ENCODE peak calls at places on chromosomes 4 and X, in nine cellular contexts. One of them, this sample, is unnamed.
A peak's percentile ranks its signal among the peaks of the same experiment; 100 is the strongest.

GRCh38 chr4:45662996-45663395 is 460.9 kb downstream of the GABRG1 start:
- DNase-seq in iPS-NIHi11: peak; percentile 32
- DNase-seq in brain microvascular endothelial cell: peak; percentile 17
- DNase-seq in nephron progenitor cell: no peak
- DNase-seq in mesothelial cell of epicardium: peak; percentile 73
- DNase-seq in dermis microvascular lymphatic vessel endothelial cell: peak; percentile 11
- DNase-seq in non-pigmented ciliary epithelial cell: peak; percentile 49
- DNase-seq in T-helper 1 cell: no peak
- DNase-seq in stimulated activated CD4-positive, alpha-beta T cell treated with anti-CD3 and anti-CD28 coated beads, Interleukin-15, amount 100 ng/mL, for 1 hour: no peak
- DNase-seq in this sample: no peak

GRCh38 chrX:119145241-119145653 is 17.6 kb upstream of the KIAA1210 start:
- DNase-seq in iPS-NIHi11: peak; percentile 12
- DNase-seq in brain microvascular endothelial cell: no peak
- DNase-seq in nephron progenitor cell: peak; percentile 11
- DNase-seq in mesothelial cell of epicardium: no peak
- DNase-seq in dermis microvascular lymphatic vessel endothelial cell: peak; percentile 1
- DNase-seq in non-pigmented ciliary epithelial cell: no peak
- DNase-seq in T-helper 1 cell: no peak
- DNase-seq in stimulated activated CD4-positive, alpha-beta T cell treated with anti-CD3 and anti-CD28 coated beads, Interleukin-15, amount 100 ng/mL, for 1 hour: no peak
- DNase-seq in this sample: peak; percentile 29

GRCh38 chr4:25029479-25030282 is 1.1 kb downstream of the LGI2 start:
- DNase-seq in iPS-NIHi11: no peak
- DNase-seq in brain microvascular endothelial cell: no peak
- DNase-seq in nephron progenitor cell: no peak
- DNase-seq in mesothelial cell of epicardium: no peak
- DNase-seq in dermis microvascular lymphatic vessel endothelial cell: no peak
- DNase-seq in non-pigmented ciliary epithelial cell: no peak
- DNase-seq in T-helper 1 cell: no peak
- DNase-seq in stimulated activated CD4-positive, alpha-beta T cell treated with anti-CD3 and anti-CD28 coated beads, Interleukin-15, amount 100 ng/mL, for 1 hour: no peak
- DNase-seq in this sample: peak; percentile 45

GRCh38 chr4:151339472-151339871 is 14.1 kb upstream of the SH3D19 start:
- DNase-seq in iPS-NIHi11: no peak
- DNase-seq in brain microvascular endothelial cell: no peak
- DNase-seq in nephron progenitor cell: no peak
- DNase-seq in mesothelial cell of epicardium: no peak
- DNase-seq in dermis microvascular lymphatic vessel endothelial cell: no peak
- DNase-seq in non-pigmented ciliary epithelial cell: no peak
- DNase-seq in T-helper 1 cell: no peak
- DNase-seq in stimulated activated CD4-positive, alpha-beta T cell treated with anti-CD3 and anti-CD28 coated beads, Interleukin-15, amount 100 ng/mL, for 1 hour: no peak
- DNase-seq in this sample: no peak

GRCh38 chr4:81921757-81922159 is 450.1 kb upstream of the RASGEF1B start:
- DNase-seq in iPS-NIHi11: no peak
- DNase-seq in brain microvascular endothelial cell: no peak
- DNase-seq in nephron progenitor cell: no peak
- DNase-seq in mesothelial cell of epicardium: no peak
- DNase-seq in dermis microvascular lymphatic vessel endothelial cell: no peak
- DNase-seq in non-pigmented ciliary epithelial cell: no peak
- DNase-seq in T-helper 1 cell: no peak
- DNase-seq in stimulated activated CD4-positive, alpha-beta T cell treated with anti-CD3 and anti-CD28 coated beads, Interleukin-15, amount 100 ng/mL, for 1 hour: no peak
- DNase-seq in this sample: no peak

GRCh38 chrX:152647978-152648377 is 10.3 kb downstream of the GABRQ start:
- DNase-seq in iPS-NIHi11: no peak
- DNase-seq in brain microvascular endothelial cell: no peak
- DNase-seq in nephron progenitor cell: no peak
- DNase-seq in mesothelial cell of epicardium: no peak
- DNase-seq in dermis microvascular lymphatic vessel endothelial cell: no peak
- DNase-seq in non-pigmented ciliary epithelial cell: no peak
- DNase-seq in T-helper 1 cell: no peak
- DNase-seq in stimulated activated CD4-positive, alpha-beta T cell treated with anti-CD3 and anti-CD28 coated beads, Interleukin-15, amount 100 ng/mL, for 1 hour: no peak
- DNase-seq in this sample: no peak

GRCh38 chrX:40410859-40411258 is 169.9 kb upstream of the ATP6AP2 start:
- DNase-seq in iPS-NIHi11: no peak
- DNase-seq in brain microvascular endothelial cell: no peak
- DNase-seq in nephron progenitor cell: no peak
- DNase-seq in mesothelial cell of epicardium: no peak
- DNase-seq in dermis microvascular lymphatic vessel endothelial cell: no peak
- DNase-seq in non-pigmented ciliary epithelial cell: no peak
- DNase-seq in T-helper 1 cell: no peak
- DNase-seq in stimulated activated CD4-positive, alpha-beta T cell treated with anti-CD3 and anti-CD28 coated beads, Interleukin-15, amount 100 ng/mL, for 1 hour: no peak
- DNase-seq in this sample: no peak

GRCh38 chrX:14029039-14029424 is 660 bp downstream of the GEMIN8 start:
- DNase-seq in iPS-NIHi11: no peak
- DNase-seq in brain microvascular endothelial cell: no peak
- DNase-seq in nephron progenitor cell: no peak
- DNase-seq in mesothelial cell of epicardium: no peak
- DNase-seq in dermis microvascular lymphatic vessel endothelial cell: no peak
- DNase-seq in non-pigmented ciliary epithelial cell: no peak
- DNase-seq in T-helper 1 cell: no peak
- DNase-seq in stimulated activated CD4-positive, alpha-beta T cell treated with anti-CD3 and anti-CD28 coated beads, Interleukin-15, amount 100 ng/mL, for 1 hour: no peak
- DNase-seq in this sample: no peak

GRCh38 chrX:99914676-99915075 is 495.4 kb downstream of the PCDH19 start:
- DNase-seq in iPS-NIHi11: no peak
- DNase-seq in brain microvascular endothelial cell: no peak
- DNase-seq in nephron progenitor cell: no peak
- DNase-seq in mesothelial cell of epicardium: no peak
- DNase-seq in dermis microvascular lymphatic vessel endothelial cell: no peak
- DNase-seq in non-pigmented ciliary epithelial cell: no peak
- DNase-seq in T-helper 1 cell: no peak
- DNase-seq in stimulated activated CD4-positive, alpha-beta T cell treated with anti-CD3 and anti-CD28 coated beads, Interleukin-15, amount 100 ng/mL, for 1 hour: no peak
- DNase-seq in this sample: no peak

GRCh38 chr4:140071806-140072205 is 82.2 kb downstream of the MAML3 start:
- DNase-seq in iPS-NIHi11: no peak
- DNase-seq in brain microvascular endothelial cell: peak; percentile 99
- DNase-seq in nephron progenitor cell: no peak
- DNase-seq in mesothelial cell of epicardium: no peak
- DNase-seq in dermis microvascular lymphatic vessel endothelial cell: no peak
- DNase-seq in non-pigmented ciliary epithelial cell: peak; percentile 99
- DNase-seq in T-helper 1 cell: peak; percentile 40
- DNase-seq in stimulated activated CD4-positive, alpha-beta T cell treated with anti-CD3 and anti-CD28 coated beads, Interleukin-15, amount 100 ng/mL, for 1 hour: no peak
- DNase-seq in this sample: no peak

GRCh38 chr4:185504098-185505047 is 30.9 kb downstream of the PDLIM3 start:
- DNase-seq in iPS-NIHi11: no peak
- DNase-seq in brain microvascular endothelial cell: peak; percentile 75
- DNase-seq in nephron progenitor cell: peak; percentile 29
- DNase-seq in mesothelial cell of epicardium: no peak
- DNase-seq in dermis microvascular lymphatic vessel endothelial cell: peak; percentile 68
- DNase-seq in non-pigmented ciliary epithelial cell: no peak
- DNase-seq in T-helper 1 cell: no peak
- DNase-seq in stimulated activated CD4-positive, alpha-beta T cell treated with anti-CD3 and anti-CD28 coated beads, Interleukin-15, amount 100 ng/mL, for 1 hour: no peak
- DNase-seq in this sample: no peak

GRCh38 chr4:138775890-138776289 is 239.7 kb upstream of the NOCT start:
- DNase-seq in iPS-NIHi11: no peak
- DNase-seq in brain microvascular endothelial cell: no peak
- DNase-seq in nephron progenitor cell: no peak
- DNase-seq in mesothelial cell of epicardium: no peak
- DNase-seq in dermis microvascular lymphatic vessel endothelial cell: no peak
- DNase-seq in non-pigmented ciliary epithelial cell: no peak
- DNase-seq in T-helper 1 cell: no peak
- DNase-seq in stimulated activated CD4-positive, alpha-beta T cell treated with anti-CD3 and anti-CD28 coated beads, Interleukin-15, amount 100 ng/mL, for 1 hour: no peak
- DNase-seq in this sample: no peak

GRCh38 chrX:17527135-17527701 is 152.2 kb downstream of the NHS start:
- DNase-seq in iPS-NIHi11: no peak
- DNase-seq in brain microvascular endothelial cell: no peak
- DNase-seq in nephron progenitor cell: no peak
- DNase-seq in mesothelial cell of epicardium: no peak
- DNase-seq in dermis microvascular lymphatic vessel endothelial cell: no peak
- DNase-seq in non-pigmented ciliary epithelial cell: no peak
- DNase-seq in T-helper 1 cell: no peak
- DNase-seq in stimulated activated CD4-positive, alpha-beta T cell treated with anti-CD3 and anti-CD28 coated beads, Interleukin-15, amount 100 ng/mL, for 1 hour: no peak
- DNase-seq in this sample: no peak

GRCh38 chrX:8191022-8191421 is 20.0 kb upstream of the VCX2 start:
- DNase-seq in iPS-NIHi11: no peak
- DNase-seq in brain microvascular endothelial cell: no peak
- DNase-seq in nephron progenitor cell: no peak
- DNase-seq in mesothelial cell of epicardium: no peak
- DNase-seq in dermis microvascular lymphatic vessel endothelial cell: no peak
- DNase-seq in non-pigmented ciliary epithelial cell: no peak
- DNase-seq in T-helper 1 cell: no peak
- DNase-seq in stimulated activated CD4-positive, alpha-beta T cell treated with anti-CD3 and anti-CD28 coated beads, Interleukin-15, amount 100 ng/mL, for 1 hour: no peak
- DNase-seq in this sample: no peak

GRCh38 chrX:152642931-152643525 is 5.3 kb downstream of the GABRQ start:
- DNase-seq in iPS-NIHi11: no peak
- DNase-seq in brain microvascular endothelial cell: no peak
- DNase-seq in nephron progenitor cell: no peak
- DNase-seq in mesothelial cell of epicardium: no peak
- DNase-seq in dermis microvascular lymphatic vessel endothelial cell: no peak
- DNase-seq in non-pigmented ciliary epithelial cell: no peak
- DNase-seq in T-helper 1 cell: no peak
- DNase-seq in stimulated activated CD4-positive, alpha-beta T cell treated with anti-CD3 and anti-CD28 coated beads, Interleukin-15, amount 100 ng/mL, for 1 hour: no peak
- DNase-seq in this sample: no peak

GRCh38 chrX:21735038-21735752 is 22.7 kb downstream of the SMPX start:
- DNase-seq in iPS-NIHi11: no peak
- DNase-seq in brain microvascular endothelial cell: peak; percentile 51
- DNase-seq in nephron progenitor cell: no peak
- DNase-seq in mesothelial cell of epicardium: no peak
- DNase-seq in dermis microvascular lymphatic vessel endothelial cell: no peak
- DNase-seq in non-pigmented ciliary epithelial cell: no peak
- DNase-seq in T-helper 1 cell: no peak
- DNase-seq in stimulated activated CD4-positive, alpha-beta T cell treated with anti-CD3 and anti-CD28 coated beads, Interleukin-15, amount 100 ng/mL, for 1 hour: no peak
- DNase-seq in this sample: no peak

GRCh38 chr4:176238819-176239218 is 30.2 kb downstream of the ASB5 start:
- DNase-seq in iPS-NIHi11: no peak
- DNase-seq in brain microvascular endothelial cell: peak; percentile 44
- DNase-seq in nephron progenitor cell: no peak
- DNase-seq in mesothelial cell of epicardium: no peak
- DNase-seq in dermis microvascular lymphatic vessel endothelial cell: peak; percentile 1
- DNase-seq in non-pigmented ciliary epithelial cell: no peak
- DNase-seq in T-helper 1 cell: no peak
- DNase-seq in stimulated activated CD4-positive, alpha-beta T cell treated with anti-CD3 and anti-CD28 coated beads, Interleukin-15, amount 100 ng/mL, for 1 hour: no peak
- DNase-seq in this sample: no peak

GRCh38 chrX:9789555-9789954 is 3.3 kb downstream of the SHROOM2 start:
- DNase-seq in iPS-NIHi11: no peak
- DNase-seq in brain microvascular endothelial cell: no peak
- DNase-seq in nephron progenitor cell: no peak
- DNase-seq in mesothelial cell of epicardium: no peak
- DNase-seq in dermis microvascular lymphatic vessel endothelial cell: no peak
- DNase-seq in non-pigmented ciliary epithelial cell: no peak
- DNase-seq in T-helper 1 cell: no peak
- DNase-seq in stimulated activated CD4-positive, alpha-beta T cell treated with anti-CD3 and anti-CD28 coated beads, Interleukin-15, amount 100 ng/mL, for 1 hour: no peak
- DNase-seq in this sample: no peak

GRCh38 chr4:107801766-107802211 is 22.9 kb upstream of the SGMS2 start:
- DNase-seq in iPS-NIHi11: no peak
- DNase-seq in brain microvascular endothelial cell: no peak
- DNase-seq in nephron progenitor cell: no peak
- DNase-seq in mesothelial cell of epicardium: no peak
- DNase-seq in dermis microvascular lymphatic vessel endothelial cell: no peak
- DNase-seq in non-pigmented ciliary epithelial cell: no peak
- DNase-seq in T-helper 1 cell: no peak
- DNase-seq in stimulated activated CD4-positive, alpha-beta T cell treated with anti-CD3 and anti-CD28 coated beads, Interleukin-15, amount 100 ng/mL, for 1 hour: no peak
- DNase-seq in this sample: no peak

GRCh38 chr4:184980261-184980660 is 38.0 kb upstream of the HELT start:
- DNase-seq in iPS-NIHi11: no peak
- DNase-seq in brain microvascular endothelial cell: no peak
- DNase-seq in nephron progenitor cell: no peak
- DNase-seq in mesothelial cell of epicardium: no peak
- DNase-seq in dermis microvascular lymphatic vessel endothelial cell: no peak
- DNase-seq in non-pigmented ciliary epithelial cell: no peak
- DNase-seq in T-helper 1 cell: no peak
- DNase-seq in stimulated activated CD4-positive, alpha-beta T cell treated with anti-CD3 and anti-CD28 coated beads, Interleukin-15, amount 100 ng/mL, for 1 hour: no peak
- DNase-seq in this sample: no peak

GRCh38 chrX:56468441-56468840 is 95.0 kb upstream of the UBQLN2 start:
- DNase-seq in iPS-NIHi11: no peak
- DNase-seq in brain microvascular endothelial cell: no peak
- DNase-seq in nephron progenitor cell: no peak
- DNase-seq in mesothelial cell of epicardium: no peak
- DNase-seq in dermis microvascular lymphatic vessel endothelial cell: no peak
- DNase-seq in non-pigmented ciliary epithelial cell: no peak
- DNase-seq in T-helper 1 cell: no peak
- DNase-seq in stimulated activated CD4-positive, alpha-beta T cell treated with anti-CD3 and anti-CD28 coated beads, Interleukin-15, amount 100 ng/mL, for 1 hour: no peak
- DNase-seq in this sample: no peak

This sample was measured in H9.